ENCODE peak calls at places on chromosomes 2 and 18, in four cellular contexts. One of them, this sample, is unnamed.

GRCh38 chr2:120949027-120949956 is 213.6 kb downstream of the GLI2 start:
- DNase-seq in A549: peak; percentile 33
- DNase-seq in fibroblast of lung: no peak
- DNase-seq in Peyer's patch: no peak
- DNase-seq in this sample: no peak

GRCh38 chr2:135701442-135701841 is 40.2 kb upstream of the UBXN4 start:
- DNase-seq in A549: no peak
- DNase-seq in fibroblast of lung: peak; percentile 45
- DNase-seq in Peyer's patch: no peak
- DNase-seq in this sample: no peak

GRCh38 chr2:1429895-1430294 is 16.6 kb downstream of the TPO start:
- DNase-seq in Peyer's patch: no peak
- DNase-seq in A549: no peak
- DNase-seq in fibroblast of lung: no peak
- DNase-seq in this sample: no peak

GRCh38 chr2:51028829-51029228 is 3.1 kb downstream of the NRXN1 start:
- DNase-seq in A549: no peak
- DNase-seq in fibroblast of lung: no peak
- DNase-seq in Peyer's patch: no peak
- DNase-seq in this sample: no peak

GRCh38 chr2:112493858-112494648 is 12.1 kb downstream of the TTL start:
- DNase-seq in A549: peak; percentile 65
- DNase-seq in Peyer's patch: no peak
- DNase-seq in fibroblast of lung: peak; percentile 69
- DNase-seq in this sample: no peak

GRCh38 chr2:30459140-30459539 is 12.1 kb downstream of the LCLAT1 start:
- DNase-seq in Peyer's patch: no peak
- DNase-seq in A549: no peak
- DNase-seq in fibroblast of lung: no peak
- DNase-seq in this sample: no peak

GRCh38 chr2:118151831-118152230 is 63.6 kb downstream of the INSIG2 start:
- DNase-seq in Peyer's patch: no peak
- DNase-seq in fibroblast of lung: no peak
- DNase-seq in A549: no peak
- DNase-seq in this sample: no peak

GRCh38 chr2:113056501-113056900 is 2.5 kb upstream of the IL36RN start:
- DNase-seq in fibroblast of lung: no peak
- DNase-seq in A549: no peak
- DNase-seq in Peyer's patch: no peak
- DNase-seq in this sample: no peak

DNA sequence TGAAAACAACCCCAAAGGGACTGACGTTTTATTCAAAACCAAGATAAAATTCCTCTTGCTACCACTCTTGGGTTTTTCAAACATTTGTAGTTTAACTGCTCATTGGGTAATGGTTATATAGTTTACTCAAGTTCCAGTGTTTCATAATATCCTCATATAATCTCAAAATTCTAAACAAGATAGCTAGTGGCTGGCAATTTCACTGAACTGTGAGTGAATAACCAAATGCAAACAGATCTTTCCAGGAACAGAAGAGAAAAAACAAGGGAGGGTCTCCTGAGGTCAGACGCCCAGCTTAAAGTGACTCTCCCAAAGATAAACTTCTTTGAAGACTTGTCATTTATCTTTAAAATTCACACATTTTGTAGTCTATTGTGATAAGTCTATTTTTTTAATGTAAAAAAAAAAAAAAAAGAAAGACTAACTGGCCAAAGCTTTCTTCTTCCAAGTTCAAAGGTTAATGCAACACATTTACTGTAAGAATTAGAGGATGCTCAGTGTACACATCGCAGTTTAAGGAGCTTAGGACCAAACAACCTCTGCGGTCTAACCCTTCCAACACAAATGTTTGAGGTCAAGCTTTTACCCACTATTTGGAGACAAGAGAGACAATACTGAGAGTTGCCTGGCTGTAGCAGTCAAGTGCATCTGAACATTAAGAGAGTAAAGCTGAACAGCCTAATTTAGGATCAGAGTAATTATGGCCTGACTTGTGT is 26.6 kb downstream of the LPIN2 start:
- DNase-seq in A549: no peak
- DNase-seq in fibroblast of lung: no peak
- DNase-seq in Peyer's patch: no peak
- DNase-seq in this sample: no peak
- H3K4me1 ChIP-seq in A549: peaks cover 79% of the 10 kb centered on the region
- H3K4me1 ChIP-seq in fibroblast of lung: peaks cover 32% of the 10 kb centered on the region
- H3K4me1 ChIP-seq in Peyer's patch: peaks cover 36% of the 10 kb centered on the region
- H3K4me1 ChIP-seq in this sample: peaks cover 45% of the 10 kb centered on the region

GRCh38 chr2:128313076-128313836 is 5.4 kb downstream of the HS6ST1 start:
- DNase-seq in Peyer's patch: peak; percentile 12
- DNase-seq in fibroblast of lung: peak; percentile 72
- DNase-seq in A549: peak; percentile 67
- DNase-seq in this sample: no peak
- TF ChIP-seq CTCF in Peyer's patch: peak; percentile 19
- TF ChIP-seq CTCF in fibroblast of lung: no peak
- TF ChIP-seq CTCF in A549: no peak
- TF ChIP-seq CTCF in this sample: no peak

GRCh38 chr2:64859208-64860161 is 129.7 kb upstream of the SLC1A4 start:
- DNase-seq in fibroblast of lung: peak; percentile 95
- DNase-seq in Peyer's patch: peak; percentile 55
- DNase-seq in A549: peak; percentile 93
- DNase-seq in this sample: peak; percentile 93
- H3K4me3 ChIP-seq in fibroblast of lung: peak overlapping the region; percentile 47
- H3K4me3 ChIP-seq in Peyer's patch: peak overlapping the region; percentile 43
- H3K4me3 ChIP-seq in A549: peak overlapping the region; percentile 43
- H3K4me3 ChIP-seq in this sample: no peak overlapping the region

DNA sequence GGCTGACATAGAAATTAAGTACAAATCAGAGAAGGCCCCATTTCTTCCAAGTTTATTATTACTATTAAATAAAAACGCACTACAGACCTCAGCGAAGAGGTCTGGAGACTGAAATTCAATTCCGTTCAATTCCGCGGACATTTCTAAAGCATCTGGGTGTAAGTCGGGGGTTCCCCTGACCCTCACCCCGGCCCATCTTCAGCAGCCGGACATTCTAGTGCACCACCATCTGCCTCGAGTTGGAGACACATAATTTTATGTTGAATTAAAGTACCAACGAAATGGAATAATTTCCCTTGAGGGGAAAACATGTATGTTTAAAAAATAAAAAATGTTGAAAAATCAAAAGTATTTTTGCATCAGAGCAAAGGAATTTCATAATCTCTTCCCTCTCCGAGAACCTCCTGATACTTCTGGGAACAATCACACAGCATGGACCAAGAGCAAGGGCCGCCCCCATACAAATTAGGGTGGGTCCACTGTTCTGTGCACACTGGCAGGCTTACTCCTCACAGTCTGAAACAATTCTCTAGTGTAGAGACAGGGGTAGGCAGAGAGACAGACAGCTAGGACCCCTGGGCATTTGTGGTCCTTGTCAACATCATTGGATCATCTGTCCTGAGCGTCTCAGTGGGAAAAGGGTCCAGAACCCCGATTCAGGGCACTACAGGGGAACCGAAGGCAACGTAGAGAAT is 29.3 kb downstream of the MBP start:
- DNase-seq in fibroblast of lung: peak; percentile 65
- DNase-seq in Peyer's patch: no peak
- DNase-seq in A549: no peak
- DNase-seq in this sample: no peak
- H3K4me1 ChIP-seq in fibroblast of lung: peaks cover 39% of the 10 kb centered on the region
- H3K4me1 ChIP-seq in Peyer's patch: peaks cover 84% of the 10 kb centered on the region
- H3K4me1 ChIP-seq in A549: peaks cover 66% of the 10 kb centered on the region
- H3K4me1 ChIP-seq in this sample: peaks cover 13% of the 10 kb centered on the region

GRCh38 chr2:71190959-71191943 is 35.7 kb downstream of the PAIP2B start:
- DNase-seq in fibroblast of lung: peak; percentile 10
- DNase-seq in Peyer's patch: no peak
- DNase-seq in A549: no peak
- DNase-seq in this sample: no peak
- TF ChIP-seq CTCF in fibroblast of lung: peak; percentile 7
- TF ChIP-seq CTCF in Peyer's patch: peak; percentile 18
- TF ChIP-seq CTCF in A549: peak; percentile 55
- TF ChIP-seq CTCF in this sample: no peak

This sample was measured in mucosa of descending colon.